ENCODE peak calls at places on chromosome 13, in five cellular contexts. One of them, this sample, is unnamed.

GRCh38 chr13:114096811-114097503 is 35.5 kb downstream of the RASA3 start:
- DNase-seq in H1: no peak
- DNase-seq in trophoblast cell: no peak
- DNase-seq in mesenchymal stem cell: no peak
- DNase-seq in neuronal stem cell: no peak
- DNase-seq in this sample: no peak

GRCh38 chr13:114229486-114229885 is 5.2 kb upstream of the CDC16 start:
- DNase-seq in trophoblast cell: no peak
- DNase-seq in neuronal stem cell: no peak
- DNase-seq in mesenchymal stem cell: no peak
- DNase-seq in H1: no peak
- DNase-seq in this sample: no peak

GRCh38 chr13:71316964-71317363 is 550.0 kb downstream of the DACH1 start:
- DNase-seq in trophoblast cell: no peak
- DNase-seq in H1: no peak
- DNase-seq in mesenchymal stem cell: no peak
- DNase-seq in neuronal stem cell: no peak
- DNase-seq in this sample: no peak

GRCh38 chr13:39457274-39457673 is 145.7 kb downstream of the LHFPL6 start:
- DNase-seq in mesenchymal stem cell: no peak
- DNase-seq in neuronal stem cell: no peak
- DNase-seq in H1: no peak
- DNase-seq in trophoblast cell: no peak
- DNase-seq in this sample: no peak

GRCh38 chr13:29955137-29955650 is 104.8 kb upstream of the UBL3 start:
- DNase-seq in H1: no peak
- DNase-seq in mesenchymal stem cell: no peak
- DNase-seq in trophoblast cell: no peak
- DNase-seq in neuronal stem cell: no peak
- DNase-seq in this sample: no peak

GRCh38 chr13:66489586-66489985 is 740.5 kb downstream of the PCDH9 start:
- DNase-seq in mesenchymal stem cell: no peak
- DNase-seq in trophoblast cell: no peak
- DNase-seq in neuronal stem cell: no peak
- DNase-seq in H1: no peak
- DNase-seq in this sample: no peak

GRCh38 chr13:30388401-30389283 is 33.7 kb upstream of the UBE2L5 start:
- DNase-seq in mesenchymal stem cell: no peak
- DNase-seq in H1: no peak
- DNase-seq in neuronal stem cell: no peak
- DNase-seq in trophoblast cell: peak; percentile 86
- DNase-seq in this sample: no peak

GRCh38 chr13:83452292-83452950 is 429.9 kb downstream of the SLITRK1 start:
- DNase-seq in trophoblast cell: no peak
- DNase-seq in neuronal stem cell: no peak
- DNase-seq in H1: no peak
- DNase-seq in mesenchymal stem cell: no peak
- DNase-seq in this sample: no peak

GRCh38 chr13:70170689-70171088 is 62.4 kb upstream of the KLHL1 start:
- DNase-seq in mesenchymal stem cell: no peak
- DNase-seq in H1: no peak
- DNase-seq in trophoblast cell: no peak
- DNase-seq in neuronal stem cell: no peak
- DNase-seq in this sample: no peak

DNA sequence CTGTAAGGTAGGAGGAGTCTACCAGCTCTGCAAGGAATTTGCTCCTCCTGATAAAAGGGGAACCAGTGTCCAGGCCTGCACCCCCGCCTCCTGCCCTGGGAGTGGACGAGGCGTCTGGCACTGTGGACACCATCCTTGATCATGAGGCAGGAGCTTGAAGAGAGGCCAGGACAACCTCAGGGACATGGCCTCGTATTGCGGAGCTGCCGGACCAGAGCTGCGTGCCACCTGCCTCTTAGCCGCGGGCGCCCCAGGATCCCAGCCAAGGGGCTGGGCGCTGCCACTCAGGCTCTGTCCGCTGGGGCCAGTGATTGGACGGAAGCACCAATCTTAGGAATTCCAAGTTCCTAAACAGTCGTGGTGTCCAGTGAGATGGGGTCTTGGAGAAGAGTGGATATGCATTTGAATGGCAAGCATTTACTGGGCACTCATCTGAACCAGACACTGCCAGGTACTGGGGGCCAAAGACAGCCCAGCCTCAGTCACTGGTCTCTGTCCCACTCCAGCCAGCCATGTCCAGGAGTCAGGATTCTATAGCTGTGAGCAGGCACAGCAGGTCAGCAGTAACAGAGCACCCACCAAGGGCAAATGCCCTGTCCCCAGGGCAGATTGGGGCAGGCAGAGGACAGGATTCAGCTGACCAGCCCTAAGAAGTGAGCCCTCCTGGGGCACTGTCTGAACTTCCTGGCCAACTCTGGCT is 39.1 kb upstream of the ANKRD10 start:
- DNase-seq in neuronal stem cell: no peak
- DNase-seq in mesenchymal stem cell: no peak
- DNase-seq in H1: no peak
- DNase-seq in trophoblast cell: no peak
- DNase-seq in this sample: no peak
- H2BK12ac ChIP-seq in neuronal stem cell: no peak overlapping the region
- H2BK12ac ChIP-seq in mesenchymal stem cell: peak overlapping the region; percentile 92
- H2BK12ac ChIP-seq in H1: no peak overlapping the region
- H2BK12ac ChIP-seq in trophoblast cell: peak overlapping the region; percentile 50
- H2BK12ac ChIP-seq in this sample: no peak overlapping the region

GRCh38 chr13:45468676-45469075 is 3.9 kb downstream of the COG3 start:
- DNase-seq in mesenchymal stem cell: no peak
- DNase-seq in neuronal stem cell: no peak
- DNase-seq in H1: no peak
- DNase-seq in trophoblast cell: peak; percentile 20
- DNase-seq in this sample: no peak
- H4K8ac ChIP-seq in mesenchymal stem cell: no peak overlapping the region
- H4K8ac ChIP-seq in neuronal stem cell: no peak overlapping the region
- H4K8ac ChIP-seq in H1: no peak overlapping the region
- H4K8ac ChIP-seq in trophoblast cell: no peak overlapping the region
- H4K8ac ChIP-seq in this sample: no peak overlapping the region

GRCh38 chr13:50493683-50494082 is 349.8 kb downstream of the DLEU7 start:
- DNase-seq in neuronal stem cell: no peak
- DNase-seq in trophoblast cell: no peak
- DNase-seq in H1: no peak
- DNase-seq in mesenchymal stem cell: no peak
- DNase-seq in this sample: no peak
- H2BK12ac ChIP-seq in neuronal stem cell: no peak overlapping the region
- H2BK12ac ChIP-seq in trophoblast cell: no peak overlapping the region
- H2BK12ac ChIP-seq in H1: no peak overlapping the region
- H2BK12ac ChIP-seq in mesenchymal stem cell: no peak overlapping the region
- H2BK12ac ChIP-seq in this sample: no peak overlapping the region

GRCh38 chr13:33520480-33520839 is 234.9 kb upstream of the STARD13 start:
- DNase-seq in mesenchymal stem cell: no peak
- DNase-seq in H1: no peak
- DNase-seq in neuronal stem cell: no peak
- DNase-seq in trophoblast cell: no peak
- DNase-seq in this sample: no peak
- H4K8ac ChIP-seq in mesenchymal stem cell: no peak overlapping the region
- H4K8ac ChIP-seq in H1: no peak overlapping the region
- H4K8ac ChIP-seq in neuronal stem cell: no peak overlapping the region
- H4K8ac ChIP-seq in trophoblast cell: no peak overlapping the region
- H4K8ac ChIP-seq in this sample: no peak overlapping the region

GRCh38 chr13:81577601-81578000 is 1236.7 kb upstream of the SPRY2 start:
- DNase-seq in neuronal stem cell: no peak
- DNase-seq in trophoblast cell: no peak
- DNase-seq in mesenchymal stem cell: peak; percentile 20
- DNase-seq in H1: no peak
- DNase-seq in this sample: no peak
- H2BK12ac ChIP-seq in neuronal stem cell: no peak overlapping the region
- H2BK12ac ChIP-seq in trophoblast cell: no peak overlapping the region
- H2BK12ac ChIP-seq in mesenchymal stem cell: no peak overlapping the region
- H2BK12ac ChIP-seq in H1: no peak overlapping the region
- H2BK12ac ChIP-seq in this sample: no peak overlapping the region

GRCh38 chr13:49836516-49836915 is 44.0 kb upstream of the KPNA3 start:
- DNase-seq in trophoblast cell: no peak
- DNase-seq in H1: no peak
- DNase-seq in mesenchymal stem cell: no peak
- DNase-seq in neuronal stem cell: peak; percentile 17
- DNase-seq in this sample: peak; percentile 46

GRCh38 chr13:49840667-49841066 is 48.2 kb upstream of the KPNA3 start:
- DNase-seq in mesenchymal stem cell: no peak
- DNase-seq in H1: no peak
- DNase-seq in neuronal stem cell: no peak
- DNase-seq in trophoblast cell: no peak
- DNase-seq in this sample: no peak

GRCh38 chr13:49840266-49840665 is 47.8 kb upstream of the KPNA3 start:
- DNase-seq in trophoblast cell: no peak
- DNase-seq in neuronal stem cell: no peak
- DNase-seq in H1: no peak
- DNase-seq in mesenchymal stem cell: no peak
- DNase-seq in this sample: no peak

GRCh38 chr13:49844191-49844590 is 51.7 kb upstream of the KPNA3 start:
- DNase-seq in trophoblast cell: no peak
- DNase-seq in H1: no peak
- DNase-seq in neuronal stem cell: no peak
- DNase-seq in mesenchymal stem cell: no peak
- DNase-seq in this sample: no peak

GRCh38 chr13:49838989-49839388 is 46.5 kb upstream of the KPNA3 start:
- DNase-seq in H1: no peak
- DNase-seq in trophoblast cell: no peak
- DNase-seq in neuronal stem cell: no peak
- DNase-seq in mesenchymal stem cell: no peak
- DNase-seq in this sample: no peak
- H4K8ac ChIP-seq in H1: no peak overlapping the region
- H4K8ac ChIP-seq in trophoblast cell: no peak overlapping the region
- H4K8ac ChIP-seq in neuronal stem cell: no peak overlapping the region
- H4K8ac ChIP-seq in mesenchymal stem cell: no peak overlapping the region
- H4K8ac ChIP-seq in this sample: no peak overlapping the region

GRCh38 chr13:95188128-95188527 is 113.1 kb downstream of the ABCC4 start:
- DNase-seq in trophoblast cell: no peak
- DNase-seq in H1: no peak
- DNase-seq in mesenchymal stem cell: peak; percentile 30
- DNase-seq in neuronal stem cell: no peak
- DNase-seq in this sample: no peak
- H2BK12ac ChIP-seq in trophoblast cell: no peak overlapping the region
- H2BK12ac ChIP-seq in H1: no peak overlapping the region
- H2BK12ac ChIP-seq in mesenchymal stem cell: no peak overlapping the region
- H2BK12ac ChIP-seq in neuronal stem cell: no peak overlapping the region
- H2BK12ac ChIP-seq in this sample: no peak overlapping the region

DNA sequence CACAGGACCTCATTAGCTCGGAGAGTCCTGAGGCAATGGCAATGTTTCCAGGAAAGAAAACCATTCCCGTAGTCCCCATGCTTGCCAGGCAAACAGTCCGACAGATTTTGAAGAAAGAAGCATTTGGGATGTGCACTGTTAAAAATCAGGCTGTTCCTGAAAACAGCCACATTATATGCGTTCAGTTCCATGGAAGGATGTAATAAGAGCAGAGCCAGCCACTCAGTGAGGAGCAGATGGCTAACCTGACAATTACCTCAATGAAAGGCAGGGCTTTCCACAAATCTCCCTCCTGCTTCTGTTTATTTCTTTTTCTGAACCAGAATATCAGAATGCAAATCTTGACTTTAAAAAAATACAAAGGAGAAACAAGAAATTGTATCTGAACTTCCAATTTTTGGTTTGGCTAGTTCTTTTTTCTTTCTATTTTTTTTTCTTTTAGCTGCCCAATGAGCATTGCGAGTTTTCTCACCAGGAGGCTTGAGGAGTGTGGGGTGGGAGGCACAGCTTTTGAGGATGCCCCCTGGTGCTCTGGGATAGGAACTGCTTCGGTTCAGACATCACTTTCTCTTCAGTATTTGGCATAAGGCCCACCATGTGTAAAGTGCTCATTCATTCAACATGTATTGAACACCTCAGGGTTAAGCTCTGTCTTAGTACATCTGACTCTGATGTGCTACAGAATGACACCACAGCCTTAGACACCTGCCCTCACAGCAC is 124.2 kb downstream of the TBC1D4 start:
- DNase-seq in trophoblast cell: no peak
- DNase-seq in neuronal stem cell: peak; percentile 20
- DNase-seq in mesenchymal stem cell: peak; percentile 62
- DNase-seq in H1: peak; percentile 17
- DNase-seq in this sample: peak; percentile 68
- H4K8ac ChIP-seq in trophoblast cell: no peak overlapping the region
- H4K8ac ChIP-seq in neuronal stem cell: no peak overlapping the region
- H4K8ac ChIP-seq in mesenchymal stem cell: no peak overlapping the region
- H4K8ac ChIP-seq in H1: no peak overlapping the region
- H4K8ac ChIP-seq in this sample: no peak overlapping the region

DNA sequence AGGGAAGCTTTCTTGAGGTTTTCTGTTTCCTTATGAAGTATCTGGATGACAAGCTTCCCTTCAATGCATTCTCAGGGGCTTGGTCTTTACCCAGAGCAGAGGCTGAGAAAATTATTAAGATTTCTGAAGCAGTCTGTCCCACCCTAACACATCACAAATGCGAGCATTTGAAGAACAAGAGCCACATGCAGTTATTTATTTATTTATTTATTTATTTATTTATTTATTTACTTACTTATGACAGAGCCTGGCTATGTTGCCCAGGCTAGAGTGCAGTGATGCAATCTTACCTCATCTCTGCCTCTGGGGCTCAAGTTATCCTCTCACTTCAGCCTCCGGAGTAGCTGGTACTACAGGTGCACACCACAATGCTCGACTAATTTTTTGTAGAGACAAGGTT is 38.4 kb downstream of the SPRYD7 start:
- DNase-seq in trophoblast cell: no peak
- DNase-seq in neuronal stem cell: no peak
- DNase-seq in H1: no peak
- DNase-seq in mesenchymal stem cell: no peak
- DNase-seq in this sample: no peak
- H2BK12ac ChIP-seq in trophoblast cell: no peak overlapping the region
- H2BK12ac ChIP-seq in neuronal stem cell: no peak overlapping the region
- H2BK12ac ChIP-seq in H1: no peak overlapping the region
- H2BK12ac ChIP-seq in mesenchymal stem cell: no peak overlapping the region
- H2BK12ac ChIP-seq in this sample: no peak overlapping the region